ENCODE peak calls at places on chromosomes 6 and 20, in five cellular contexts. X is stimulated activated CD4-positive, alpha-beta T cell treated with anti-CD3 and anti-CD28 coated beads, Interleukin-1b, Interleukin-23, amount 100 ng/mL, for 24 hours; M is naive B cell; A is activated CD4-positive, alpha-beta T cell treated with anti-CD3 and anti-CD28 coated beads, Interleukin-2, amount 50 U/mL, for 24 hours; Y is lung microvascular endothelial cell. T is an unnamed sample.

GRCh38 chr6:169425628-169426370 is 172.2 kb upstream of the THBS2 start:
- DNase-seq in A (no peak), X (no peak), M (no peak), Y (no peak), T (no peak)

GRCh38 chr6:34671801-34672656 is 24.5 kb downstream of the ILRUN start:
- DNase-seq in Y (peak), A (no peak), X (peak), M (peak), T (no peak)

GRCh38 chr6:161373905-161374451 is 100.1 kb upstream of the AGPAT4 start:
- DNase-seq in Y (peak), X (peak), A (peak), M (peak), T (peak)

GRCh38 chr20:31788578-31788977 is 30.6 kb upstream of the MYLK2 start:
- DNase-seq in Y (no peak), X (no peak), A (no peak), M (no peak), T (no peak)

GRCh38 chr6:84089552-84089951 is 56.0 kb downstream of the MRAP2 start:
- DNase-seq in A (no peak), Y (no peak), X (no peak), M (no peak), T (no peak)

GRCh38 chr6:28176373-28176772 is 34.7 kb downstream of the ZKSCAN8 start:
- DNase-seq in Y (no peak), A (no peak), X (no peak), M (no peak), T (no peak)

GRCh38 chr20:49482621-49483017 is at the start of gene KCNB1:
- DNase-seq in A (no peak), M (peak), X (peak), Y (peak), T (peak)

GRCh38 chr20:50151034-50151743 is 2.3 kb downstream of the PEDS1 start:
- DNase-seq in Y (no peak), M (no peak), X (no peak), A (no peak), T (no peak)

T was measured in anterior cingulate cortex.